ENCODE peak calls at places on chromosomes 5 and 9, in five cellular contexts. S, P, B, R and Q are unnamed samples.

GRCh38 chr5:43315262-43315661 is 2.0 kb upstream of the HMGCS1 start:
- DNase-seq in S (no peak), P (no peak), B (no peak), R (no peak), Q (peak; percentile 70)

GRCh38 chr5:42984307-42984706 is 55.8 kb downstream of the ANXA2R start:
- DNase-seq in S (no peak), P (no peak), B (no peak), R (no peak), Q (peak; percentile 40)

GRCh38 chr5:177071671-177072385 is 14.9 kb upstream of the FGFR4 start:
- DNase-seq in S (peak; percentile 92), P (peak; percentile 27), B (no peak), R (peak; percentile 87), Q (no peak)

GRCh38 chr9:116798521-116798920 is 111.4 kb downstream of the TRIM32 start:
- DNase-seq in S (no peak), P (no peak), B (no peak), R (no peak), Q (no peak)

GRCh38 chr9:710951-711745 is 130.3 kb upstream of the DMRT1 start:
- DNase-seq in S (no peak), P (no peak), B (no peak), R (no peak), Q (no peak)

GRCh38 chr9:94018628-94019027 is 63.5 kb upstream of the BARX1 start:
- DNase-seq in S (no peak), P (no peak), B (no peak), R (peak; percentile 93), Q (no peak)

GRCh38 chr5:124856726-124857125 is 110.3 kb upstream of the ZNF608 start:
- DNase-seq in S (no peak), P (no peak), B (no peak), R (no peak), Q (no peak)

GRCh38 chr9:99822096-99822595 is 461 bp downstream of the NR4A3 start:
- DNase-seq in S (no peak), P (no peak), B (no peak), R (no peak), Q (no peak)

GRCh38 chr5:93997562-93997961 is 256.2 kb upstream of the POU5F2 start:
- DNase-seq in S (no peak), P (no peak), B (no peak), R (no peak), Q (no peak)
- H3K27ac ChIP-seq in S (no peak overlapping the region), P (no peak overlapping the region), B (no peak overlapping the region), R (no peak overlapping the region), Q (no peak overlapping the region)

DNA sequence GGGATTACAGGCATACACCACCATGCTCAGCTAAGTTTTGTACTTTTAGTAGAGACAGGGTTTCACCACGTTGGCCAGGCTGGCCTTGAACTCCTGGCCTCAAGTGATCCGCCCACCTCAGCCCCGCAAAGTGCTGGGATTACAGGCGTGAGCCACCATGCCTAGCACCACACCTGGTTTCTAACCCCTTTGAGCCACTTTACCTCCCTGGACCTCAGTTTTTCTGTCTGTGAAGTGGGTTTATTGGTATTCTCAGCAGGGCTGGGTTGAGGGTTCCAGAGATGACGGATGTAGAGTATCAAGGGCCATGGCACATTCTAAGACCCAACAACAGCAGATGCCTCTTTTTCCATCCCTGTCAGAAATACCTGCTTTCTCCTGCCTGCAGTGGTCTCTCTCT is 38.6 kb downstream of the AMBP start:
- DNase-seq in S (peak; percentile 15), P (no peak), B (no peak), R (no peak), Q (no peak)
- H3K27ac ChIP-seq in S (no peak overlapping the region), P (no peak overlapping the region), B (no peak overlapping the region), R (no peak overlapping the region), Q (no peak overlapping the region)

GRCh38 chr9:129143461-129143927 is 32.3 kb downstream of the PTPA start:
- DNase-seq in S (peak; percentile 81), P (no peak), B (peak; percentile 82), R (peak; percentile 98), Q (no peak)

GRCh38 chr9:129143031-129143441 is 31.8 kb downstream of the PTPA start:
- DNase-seq in S (peak; percentile 94), P (no peak), B (peak; percentile 91), R (peak; percentile 97), Q (no peak)

GRCh38 chr9:129145841-129146292 is 32.2 kb downstream of the IER5L start:
- DNase-seq in S (peak; percentile 91), P (no peak), B (peak; percentile 61), R (peak; percentile 98), Q (no peak)

GRCh38 chr9:129146441-129146933 is 31.6 kb downstream of the IER5L start:
- DNase-seq in S (no peak), P (no peak), B (no peak), R (peak; percentile 67), Q (no peak)

GRCh38 chr9:129145316-129145715 is 32.7 kb downstream of the IER5L start:
- DNase-seq in S (no peak), P (no peak), B (no peak), R (peak; percentile 43), Q (no peak)
- H3K27ac ChIP-seq in S (peak overlapping the region; percentile 91), P (peak overlapping the region; percentile 88), B (peak overlapping the region; percentile 100), R (peak overlapping the region; percentile 95), Q (no peak overlapping the region)

GRCh38 chr5:172792693-172793570 is 21.9 kb upstream of the DUSP1 start:
- DNase-seq in S (peak; percentile 31), P (no peak), B (no peak), R (no peak), Q (no peak)
- H3K27ac ChIP-seq in S (no peak overlapping the region), P (peak overlapping the region; percentile 95), B (no peak overlapping the region), R (no peak overlapping the region), Q (no peak overlapping the region)

GRCh38 chr5:140553657-140554056 is 3.6 kb downstream of the SRA1 start:
- DNase-seq in S (no peak), P (no peak), B (no peak), R (no peak), Q (peak; percentile 67)
- H3K27ac ChIP-seq in S (no peak overlapping the region), P (no peak overlapping the region), B (peak overlapping the region; percentile 2), R (no peak overlapping the region), Q (peak overlapping the region; percentile 73)

DNA sequence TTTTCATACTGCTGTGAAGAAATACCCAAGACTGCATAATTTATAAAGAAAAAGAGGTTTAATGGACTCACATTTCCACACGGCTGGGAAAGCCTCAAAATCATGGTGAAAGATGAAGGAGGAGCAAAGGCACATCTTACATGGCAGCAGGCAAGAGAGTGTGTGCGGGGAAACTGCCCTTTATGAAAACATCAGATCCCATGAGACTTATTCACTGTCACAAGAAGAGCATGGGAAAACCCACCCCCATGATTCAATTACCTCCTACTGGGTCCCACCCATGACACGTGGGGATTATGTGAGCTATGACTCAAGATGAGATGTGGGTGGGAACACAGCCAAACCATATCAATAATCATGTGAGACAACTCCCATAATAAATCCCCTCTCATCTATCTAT is 8.7 kb downstream of the TTC39B start:
- DNase-seq in S (no peak), P (no peak), B (no peak), R (no peak), Q (no peak)
- H3K27ac ChIP-seq in S (no peak overlapping the region), P (peak overlapping the region; percentile 86), B (no peak overlapping the region), R (no peak overlapping the region), Q (no peak overlapping the region)

GRCh38 chr5:59491944-59492343 is 401.6 kb downstream of the PDE4D start:
- DNase-seq in S (no peak), P (no peak), B (no peak), R (no peak), Q (no peak)
- H3K27ac ChIP-seq in S (no peak overlapping the region), P (no peak overlapping the region), B (no peak overlapping the region), R (no peak overlapping the region), Q (no peak overlapping the region)